ENCODE peak calls at places on chromosome 18, in eight cellular contexts. Y is neural crest cell; J is HFFc6; M is activated T-cell treated with anti-CD3 and anti-CD28 coated beads for 1 hour; L is caudate nucleus; W is effector CD4-positive, alpha-beta T cell; Q is anterior cingulate cortex; T is NCI-H1092 treated with DMSO at 0.1 percent for 48 hours. F is an unnamed sample.

GRCh38 chr18:14117611-14118010 is 14.6 kb downstream of the ZNF519 start:
- DNase-seq in W (no peak), L (peak; percentile 44), J (no peak), M (no peak), T (no peak), Q (no peak), Y (no peak), F (no peak)

GRCh38 chr18:9647496-9648323 is 33.4 kb upstream of the PPP4R1 start:
- DNase-seq in L (no peak), Y (no peak), T (no peak), W (no peak), M (no peak), J (no peak), Q (no peak), F (no peak)

GRCh38 chr18:58044370-58045264 is 591 bp downstream of the NEDD4L start:
- DNase-seq in M (peak; percentile 22), J (no peak), Y (peak; percentile 36), Q (peak; percentile 41), L (no peak), W (peak; percentile 20), T (peak; percentile 63), F (no peak)

GRCh38 chr18:50802133-50802532 is 17.7 kb downstream of the MRO start:
- DNase-seq in W (no peak), Y (no peak), Q (no peak), L (no peak), T (no peak), M (no peak), J (no peak), F (no peak)

GRCh38 chr18:52723456-52724065 is 383.6 kb downstream of the DCC start:
- DNase-seq in T (no peak), L (no peak), Q (no peak), M (no peak), Y (no peak), W (no peak), J (no peak), F (no peak)

GRCh38 chr18:27967938-27968803 is 208.8 kb downstream of the CDH2 start:
- DNase-seq in Q (no peak), T (no peak), M (no peak), J (no peak), Y (no peak), W (no peak), L (no peak), F (no peak)

GRCh38 chr18:42045346-42045745 is 90.3 kb downstream of the PIK3C3 start:
- DNase-seq in T (no peak), Q (no peak), M (no peak), W (no peak), L (no peak), J (no peak), Y (no peak), F (no peak)

GRCh38 chr18:67300498-67300897 is 216.0 kb downstream of the DSEL start:
- DNase-seq in W (peak; percentile 17), L (no peak), J (no peak), T (no peak), M (no peak), Q (no peak), Y (no peak), F (no peak)

GRCh38 chr18:3649559-3650426 is 199.8 kb downstream of the TGIF1 start:
- DNase-seq in M (no peak), L (no peak), T (no peak), J (peak; percentile 47), Y (no peak), Q (no peak), W (no peak), F (no peak)

GRCh38 chr18:48932822-48933510 is 17.8 kb downstream of the SMAD7 start:
- DNase-seq in W (no peak), Q (no peak), M (no peak), L (no peak), J (no peak), Y (no peak), T (no peak), F (no peak)

GRCh38 chr18:22816266-22817176 is 116.6 kb upstream of the RBBP8 start:
- DNase-seq in Y (no peak), T (peak; percentile 36), J (no peak), Q (no peak), L (no peak), W (no peak), M (no peak), F (no peak)

GRCh38 chr18:57015036-57015805 is 131.7 kb upstream of the BOD1L2 start:
- DNase-seq in L (no peak), M (no peak), T (no peak), Q (no peak), Y (no peak), W (no peak), J (no peak), F (no peak)

GRCh38 chr18:80022613-80023012 is 11.6 kb upstream of the RBFA start:
- DNase-seq in Q (no peak), T (peak; percentile 13), M (no peak), J (no peak), Y (no peak), L (no peak), W (no peak), F (no peak)

GRCh38 chr18:23353459-23353858 is 99.6 kb upstream of the RIOK3 start:
- DNase-seq in T (no peak), J (no peak), Y (no peak), M (no peak), L (no peak), W (no peak), Q (no peak), F (no peak)

GRCh38 chr18:62372156-62372555 is 47.0 kb downstream of the TNFRSF11A start:
- DNase-seq in L (peak; percentile 18), Y (no peak), M (no peak), W (no peak), J (no peak), Q (no peak), T (peak; percentile 72), F (no peak)